ENCODE peak calls at places on chromosomes 3 and 15, in eight cellular contexts. D, C, B, I, S, Y, P and U are unnamed samples. For H3K9me3, the result is how much of the 10 kb centered on the place peaks cover.

GRCh38 chr3:17129550-17129949 is 244.8 kb downstream of the PLCL2 start:
- DNase-seq in D (no peak), C (no peak), B (no peak), I (no peak), S (no peak), Y (no peak), P (no peak), U (no peak)

GRCh38 chr15:60325905-60326304 is 71.9 kb downstream of the ANXA2 start:
- DNase-seq in D (no peak), C (no peak), B (no peak), I (no peak), S (no peak), Y (no peak), P (no peak), U (no peak)

GRCh38 chr3:45688194-45688881 is 858 bp upstream of the SACM1L start:
- DNase-seq in D (peak), C (no peak), B (peak), I (peak), S (no peak), Y (no peak), P (no peak), U (no peak)

GRCh38 chr15:29312387-29312786 is 42.8 kb upstream of the NSMCE3 start:
- DNase-seq in D (peak), C (no peak), B (no peak), I (no peak), S (no peak), Y (peak), P (no peak), U (no peak)

GRCh38 chr15:70321106-70321809 is 223.5 kb upstream of the TLE3 start:
- DNase-seq in D (no peak), C (no peak), B (no peak), I (no peak), S (no peak), Y (no peak), P (no peak), U (no peak)

GRCh38 chr3:169966951-169967915 is 626 bp downstream of the SEC62 start:
- DNase-seq in D (peak), C (peak), B (peak), I (no peak), S (peak), Y (peak), P (peak), U (peak)

GRCh38 chr3:54202029-54202428 is 79.7 kb downstream of the CACNA2D3 start:
- DNase-seq in D (no peak), C (no peak), B (no peak), I (no peak), S (no peak), Y (no peak), P (no peak), U (no peak)

GRCh38 chr3:59286791-59287531 is 237.1 kb upstream of the CFAP20DC start:
- DNase-seq in D (peak), C (no peak), B (no peak), I (no peak), S (peak), Y (no peak), P (no peak), U (no peak)

GRCh38 chr15:84911879-84912660 is 27.6 kb downstream of the SLC28A1 start:
- DNase-seq in D (peak), C (no peak), B (peak), I (peak), S (peak), Y (peak), P (no peak), U (no peak)

DNA sequence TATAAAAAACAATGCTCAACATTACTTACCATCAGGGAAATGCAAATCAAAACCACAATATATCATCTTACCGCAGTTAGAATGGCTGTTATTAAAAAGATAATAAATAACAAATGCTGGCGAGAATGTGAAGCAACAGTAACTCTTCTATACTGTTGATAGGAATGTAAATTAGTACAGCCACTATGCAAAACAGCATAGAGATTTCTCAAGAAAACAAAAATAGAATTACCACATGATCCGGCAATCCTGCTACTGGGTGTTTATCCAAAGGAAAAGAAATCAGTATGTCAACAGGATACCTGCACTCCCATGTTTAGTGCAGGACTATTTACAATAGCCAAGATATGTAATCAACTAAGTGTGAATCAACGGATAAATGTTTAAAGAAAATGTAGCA is 48.1 kb downstream of the ADAM10 start:
- DNase-seq in D (no peak), C (no peak), B (no peak), I (no peak), S (no peak), Y (no peak), P (no peak), U (no peak)
- H3K9me3 ChIP-seq in D (under half), C (under half), B (under half), I (under half), S (under half), Y (under half), P (under half), U (under half)

GRCh38 chr3:134527037-134527436 is 41.2 kb downstream of the CEP63 start:
- DNase-seq in D (peak), C (no peak), B (peak), I (no peak), S (no peak), Y (no peak), P (no peak), U (no peak)

GRCh38 chr3:134522541-134522940 is 36.7 kb downstream of the CEP63 start:
- DNase-seq in D (no peak), C (no peak), B (no peak), I (no peak), S (no peak), Y (no peak), P (no peak), U (no peak)

GRCh38 chr3:134526319-134526718 is 40.5 kb downstream of the CEP63 start:
- DNase-seq in D (peak), C (no peak), B (no peak), I (no peak), S (no peak), Y (no peak), P (no peak), U (no peak)

GRCh38 chr3:134527538-134528186 is 41.8 kb downstream of the CEP63 start:
- DNase-seq in D (no peak), C (no peak), B (no peak), I (no peak), S (no peak), Y (no peak), P (no peak), U (no peak)

GRCh38 chr3:134525293-134525692 is 39.4 kb downstream of the CEP63 start:
- DNase-seq in D (no peak), C (no peak), B (no peak), I (no peak), S (no peak), Y (no peak), P (no peak), U (no peak)
- H3K9me3 ChIP-seq in D (under half), C (under half), B (under half), I (under half), S (under half), Y (under half), P (under half), U (under half)

DNA sequence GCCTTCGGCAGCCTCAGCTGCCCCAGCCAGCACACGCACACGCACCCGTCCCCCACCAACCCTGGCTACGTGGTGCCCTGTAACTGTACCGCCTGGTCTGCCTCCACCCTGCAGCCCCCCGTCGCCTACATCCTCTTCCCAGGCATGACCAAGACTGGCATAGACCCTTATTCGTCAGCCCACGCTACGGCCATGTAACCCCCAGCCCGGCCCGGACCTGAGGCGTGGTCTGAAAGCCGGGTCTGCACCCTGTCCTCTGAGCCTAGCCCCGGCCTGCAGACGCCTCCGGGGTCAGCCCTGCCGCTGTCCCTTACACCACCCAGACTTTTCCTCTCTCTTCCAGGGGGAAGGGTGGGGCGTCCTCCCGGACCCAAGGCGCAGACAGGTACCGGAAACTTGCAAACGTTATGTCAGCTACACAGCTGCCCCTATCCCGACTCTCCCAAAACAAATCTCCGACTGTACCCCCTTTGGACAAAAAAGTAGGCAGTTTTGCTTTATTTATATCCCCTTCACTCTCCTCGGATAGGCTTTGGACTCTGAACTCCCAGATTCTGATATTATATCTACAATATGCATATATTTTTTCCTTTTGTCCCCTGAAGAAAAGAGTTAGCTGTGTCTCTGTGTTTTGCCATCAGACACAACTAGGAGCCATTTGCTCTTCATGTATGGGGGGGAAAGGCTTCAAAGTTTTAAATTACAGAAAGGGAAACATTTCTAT is 1.4 kb downstream of the SOX14 start:
- DNase-seq in D (no peak), C (no peak), B (no peak), I (no peak), S (no peak), Y (no peak), P (no peak), U (no peak)
- H3K9me3 ChIP-seq in D (under half), C (under half), B (under half), I (under half), S (under half), Y (under half), P (under half), U (under half)

GRCh38 chr15:66386204-66387123 is at the start of gene MAP2K1:
- DNase-seq in D (peak), C (peak), B (peak), I (peak), S (peak), Y (peak), P (peak), U (peak)
- H3K9me3 ChIP-seq in D (under half), C (under half), B (under half), I (under half), S (under half), Y (under half), P (under half), U (under half)

GRCh38 chr15:75112278-75112847 is 89.0 kb downstream of the PPCDC start:
- DNase-seq in D (no peak), C (no peak), B (peak), I (no peak), S (no peak), Y (no peak), P (no peak), U (no peak)

GRCh38 chr15:75117993-75118392 is 83.7 kb upstream of the C15orf39 start:
- DNase-seq in D (no peak), C (no peak), B (no peak), I (no peak), S (no peak), Y (no peak), P (no peak), U (no peak)

GRCh38 chr15:75112848-75113492 is 88.7 kb upstream of the C15orf39 start:
- DNase-seq in D (no peak), C (no peak), B (no peak), I (no peak), S (no peak), Y (no peak), P (no peak), U (no peak)

GRCh38 chr15:75114796-75115195 is 86.9 kb upstream of the C15orf39 start:
- DNase-seq in D (no peak), C (no peak), B (no peak), I (no peak), S (no peak), Y (no peak), P (no peak), U (no peak)

DNA sequence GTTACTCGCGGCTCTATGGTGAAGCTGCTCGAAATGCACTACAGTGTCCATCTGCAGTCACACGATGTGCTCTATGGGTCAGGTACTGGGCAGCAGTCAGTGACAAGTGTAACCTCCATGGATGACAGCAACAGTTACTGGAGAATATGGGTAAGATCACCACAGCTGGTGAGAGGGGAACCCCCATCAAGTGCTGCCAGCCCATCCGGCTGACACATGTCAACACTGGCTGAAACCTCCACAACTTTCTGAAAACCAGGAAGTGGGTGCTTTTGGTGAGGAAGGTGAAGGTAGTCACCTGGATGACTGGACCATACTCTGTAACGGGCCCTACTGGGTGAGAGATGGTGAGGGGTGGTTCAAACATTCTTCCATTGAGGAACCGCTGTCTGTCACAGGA is 87.4 kb upstream of the C15orf39 start:
- DNase-seq in D (no peak), C (no peak), B (no peak), I (no peak), S (no peak), Y (no peak), P (no peak), U (no peak)
- H3K9me3 ChIP-seq in D (under half), C (under half), B (under half), I (under half), S (under half), Y (under half), P (under half), U (under half)

DNA sequence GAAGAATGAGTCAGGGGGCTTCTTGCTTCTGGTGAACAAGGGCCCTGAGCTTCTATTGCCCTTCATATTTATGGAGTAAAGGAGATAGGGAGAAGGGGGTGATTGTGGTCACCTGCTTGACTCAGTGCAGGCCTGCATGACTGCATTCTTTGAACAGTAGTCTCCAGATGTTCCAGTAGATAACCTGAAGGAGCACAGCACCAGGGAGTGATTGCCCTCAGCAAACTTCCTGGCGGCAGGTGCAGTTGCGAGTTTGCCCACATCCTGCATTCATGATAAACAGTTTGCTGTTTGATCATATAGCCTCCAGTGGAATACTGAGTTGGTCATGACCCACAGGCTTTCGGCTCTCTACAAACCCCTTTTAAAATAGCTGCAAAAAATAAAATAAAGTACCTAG is 1632.7 kb downstream of the OTOL1 start:
- DNase-seq in D (no peak), C (no peak), B (no peak), I (no peak), S (no peak), Y (no peak), P (no peak), U (no peak)
- H3K9me3 ChIP-seq in D (under half), C (under half), B (under half), I (under half), S (under half), Y (under half), P (under half), U (under half)

DNA sequence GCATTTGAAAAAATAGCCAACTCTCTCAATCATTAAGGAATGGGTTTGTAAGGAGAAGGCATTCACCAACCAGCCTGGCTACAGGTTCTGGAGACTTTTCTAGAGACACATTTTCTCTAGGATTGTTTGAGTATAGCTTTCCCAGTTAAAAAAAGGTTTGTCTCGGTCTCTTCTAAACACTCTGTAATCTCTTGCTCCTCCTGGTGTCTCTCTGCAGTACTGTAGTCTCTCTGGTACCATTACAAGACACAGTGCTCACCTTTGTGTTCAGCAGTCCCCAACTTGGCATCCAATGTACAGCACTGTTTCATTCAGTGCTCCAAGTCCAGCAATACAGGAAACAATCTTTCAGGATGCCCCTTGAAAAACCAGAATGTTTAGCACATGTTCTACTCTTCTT is 534.4 kb downstream of the ZNF385D start:
- DNase-seq in D (no peak), C (no peak), B (peak), I (no peak), S (no peak), Y (no peak), P (no peak), U (no peak)
- H3K9me3 ChIP-seq in D (under half), C (under half), B (under half), I (under half), S (under half), Y (under half), P (under half), U (under half)